ENCODE peak calls at places on chromosome 10, in four cellular contexts. One of them, this sample, is unnamed.

GRCh38 chr10:100267237-100268104 is at the start of gene CWF19L1:
- DNase-seq in IMR-90: peak
- DNase-seq in HepG2: peak
- DNase-seq in K562: peak
- DNase-seq in this sample: peak

GRCh38 chr10:44177610-44178009 is 207.3 kb downstream of the CXCL12 start:
- DNase-seq in IMR-90: no peak
- DNase-seq in HepG2: no peak
- DNase-seq in K562: no peak
- DNase-seq in this sample: no peak

GRCh38 chr10:9075420-9075819 is 1020.9 kb downstream of the GATA3 start:
- DNase-seq in IMR-90: no peak
- DNase-seq in HepG2: no peak
- DNase-seq in K562: no peak
- DNase-seq in this sample: no peak

GRCh38 chr10:69382382-69383117 is 34.2 kb downstream of the TACR2 start:
- DNase-seq in IMR-90: peak
- DNase-seq in HepG2: no peak
- DNase-seq in K562: no peak
- DNase-seq in this sample: no peak

GRCh38 chr10:21524526-21525366 is 736 bp downstream of the SKIDA1 start:
- DNase-seq in IMR-90: peak
- DNase-seq in HepG2: peak
- DNase-seq in K562: no peak
- DNase-seq in this sample: no peak

GRCh38 chr10:133335238-133336122 is 1.2 kb downstream of the CALY start:
- DNase-seq in IMR-90: peak
- DNase-seq in HepG2: no peak
- DNase-seq in K562: peak
- DNase-seq in this sample: peak

GRCh38 chr10:119686465-119687191 is 35.4 kb downstream of the BAG3 start:
- DNase-seq in IMR-90: peak
- DNase-seq in HepG2: peak
- DNase-seq in K562: peak
- DNase-seq in this sample: peak

GRCh38 chr10:29501692-29502091 is 133.1 kb downstream of the SVIL start:
- DNase-seq in IMR-90: peak
- DNase-seq in HepG2: no peak
- DNase-seq in K562: no peak
- DNase-seq in this sample: peak

GRCh38 chr10:34474555-34474954 is 340.5 kb downstream of the PARD3 start:
- DNase-seq in IMR-90: no peak
- DNase-seq in HepG2: no peak
- DNase-seq in K562: no peak
- DNase-seq in this sample: no peak

GRCh38 chr10:113534428-113534827 is 18.4 kb upstream of the HABP2 start:
- DNase-seq in IMR-90: no peak
- DNase-seq in HepG2: no peak
- DNase-seq in K562: no peak
- DNase-seq in this sample: no peak

GRCh38 chr10:119737827-119738226 is 12.0 kb downstream of the INPP5F start:
- DNase-seq in IMR-90: peak
- DNase-seq in HepG2: no peak
- DNase-seq in K562: peak
- DNase-seq in this sample: peak

GRCh38 chr10:24691113-24691512 is 32.6 kb downstream of the ARHGAP21 start:
- DNase-seq in IMR-90: peak
- DNase-seq in HepG2: no peak
- DNase-seq in K562: no peak
- DNase-seq in this sample: no peak

GRCh38 chr10:80535671-80536360 is 1.9 kb upstream of the SH2D4B start:
- DNase-seq in IMR-90: no peak
- DNase-seq in HepG2: no peak
- DNase-seq in K562: peak
- DNase-seq in this sample: peak

GRCh38 chr10:107264742-107265141 is 100.2 kb upstream of the SORCS1 start:
- DNase-seq in IMR-90: no peak
- DNase-seq in HepG2: no peak
- DNase-seq in K562: peak
- DNase-seq in this sample: no peak
- TF ChIP-seq MAFK in IMR-90: no peak
- TF ChIP-seq MAFK in HepG2: no peak
- TF ChIP-seq MAFK in K562: no peak
- TF ChIP-seq MAFK in this sample: no peak

GRCh38 chr10:66917104-66917503 is 8.7 kb upstream of the LRRTM3 start:
- DNase-seq in IMR-90: no peak
- DNase-seq in HepG2: no peak
- DNase-seq in K562: no peak
- DNase-seq in this sample: no peak
- TF ChIP-seq MAFK in IMR-90: no peak
- TF ChIP-seq MAFK in HepG2: no peak
- TF ChIP-seq MAFK in K562: no peak
- TF ChIP-seq MAFK in this sample: no peak

GRCh38 chr10:43136995-43137700 is 1.1 kb upstream of the CSGALNACT2 start:
- DNase-seq in IMR-90: peak
- DNase-seq in HepG2: no peak
- DNase-seq in K562: no peak
- DNase-seq in this sample: no peak

GRCh38 chr10:43138757-43139241 is 554 bp downstream of the CSGALNACT2 start:
- DNase-seq in IMR-90: peak
- DNase-seq in HepG2: no peak
- DNase-seq in K562: peak
- DNase-seq in this sample: peak

GRCh38 chr10:43137971-43138756 is at the start of gene CSGALNACT2:
- DNase-seq in IMR-90: peak
- DNase-seq in HepG2: peak
- DNase-seq in K562: peak
- DNase-seq in this sample: peak

GRCh38 chr10:43136432-43136831 is 1.8 kb upstream of the CSGALNACT2 start:
- DNase-seq in IMR-90: no peak
- DNase-seq in HepG2: no peak
- DNase-seq in K562: no peak
- DNase-seq in this sample: no peak

GRCh38 chr10:43137701-43137970 is 609 bp upstream of the CSGALNACT2 start:
- DNase-seq in IMR-90: peak
- DNase-seq in HepG2: peak
- DNase-seq in K562: peak
- DNase-seq in this sample: peak
- TF ChIP-seq MAFK in IMR-90: no peak
- TF ChIP-seq MAFK in HepG2: no peak
- TF ChIP-seq MAFK in K562: no peak
- TF ChIP-seq MAFK in this sample: no peak

GRCh38 chr10:88408111-88408510 is 175.0 kb downstream of the RNLS start:
- DNase-seq in IMR-90: no peak
- DNase-seq in HepG2: no peak
- DNase-seq in K562: no peak
- DNase-seq in this sample: no peak
- TF ChIP-seq MAFK in IMR-90: no peak
- TF ChIP-seq MAFK in HepG2: no peak
- TF ChIP-seq MAFK in K562: no peak
- TF ChIP-seq MAFK in this sample: no peak

GRCh38 chr10:47415520-47416304 is 31.6 kb upstream of the ZNF488 start:
- DNase-seq in IMR-90: no peak
- DNase-seq in HepG2: no peak
- DNase-seq in K562: no peak
- DNase-seq in this sample: no peak
- TF ChIP-seq MAFK in IMR-90: no peak
- TF ChIP-seq MAFK in HepG2: no peak
- TF ChIP-seq MAFK in K562: no peak
- TF ChIP-seq MAFK in this sample: no peak

GRCh38 chr10:4765428-4765827 is 60.6 kb upstream of the AKR1E2 start:
- DNase-seq in IMR-90: peak
- DNase-seq in HepG2: no peak
- DNase-seq in K562: no peak
- DNase-seq in this sample: no peak

GRCh38 chr10:4766449-4766848 is 59.6 kb upstream of the AKR1E2 start:
- DNase-seq in IMR-90: peak
- DNase-seq in HepG2: no peak
- DNase-seq in K562: no peak
- DNase-seq in this sample: no peak

GRCh38 chr10:4763513-4763912 is 62.5 kb upstream of the AKR1E2 start:
- DNase-seq in IMR-90: no peak
- DNase-seq in HepG2: no peak
- DNase-seq in K562: no peak
- DNase-seq in this sample: no peak

GRCh38 chr10:4767033-4767814 is 58.8 kb upstream of the AKR1E2 start:
- DNase-seq in IMR-90: peak
- DNase-seq in HepG2: peak
- DNase-seq in K562: peak
- DNase-seq in this sample: peak

DNA sequence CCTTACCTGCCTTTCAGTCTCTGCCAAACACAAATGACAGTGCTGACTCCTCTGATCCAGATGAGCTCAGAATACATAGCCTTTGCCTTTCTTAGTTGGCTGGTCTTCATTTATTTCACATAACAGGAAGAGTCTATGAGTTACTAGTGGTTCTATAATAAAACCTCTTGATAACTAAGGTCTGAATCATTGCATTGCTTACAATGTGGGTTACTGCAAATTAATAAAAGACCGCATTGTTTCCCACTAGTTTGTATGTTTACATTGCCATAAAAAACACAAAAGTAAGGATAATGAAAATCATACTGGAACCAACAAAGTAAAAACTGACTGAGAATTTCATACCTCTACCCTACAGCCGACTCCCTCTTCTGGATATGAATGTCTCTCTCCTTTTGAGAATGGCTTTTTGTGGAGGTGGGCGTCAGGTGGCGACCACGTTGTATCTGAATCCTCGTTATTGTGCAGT is 62.0 kb upstream of the AKR1E2 start:
- DNase-seq in IMR-90: peak
- DNase-seq in HepG2: no peak
- DNase-seq in K562: no peak
- DNase-seq in this sample: no peak
- TF ChIP-seq MAFK in IMR-90: no peak
- TF ChIP-seq MAFK in HepG2: no peak
- TF ChIP-seq MAFK in K562: no peak
- TF ChIP-seq MAFK in this sample: no peak

GRCh38 chr10:132329565-132330485 is 2.2 kb upstream of the LRRC27 start:
- DNase-seq in IMR-90: peak
- DNase-seq in HepG2: no peak
- DNase-seq in K562: peak
- DNase-seq in this sample: peak
- TF ChIP-seq MAFK in IMR-90: no peak
- TF ChIP-seq MAFK in HepG2: no peak
- TF ChIP-seq MAFK in K562: no peak
- TF ChIP-seq MAFK in this sample: no peak